ENCODE peak calls at places on chromosomes 3 and 15, in five cellular contexts. N, H, Y, A and I are unnamed samples.

GRCh38 chr3:194225988-194226663 is 90.2 kb downstream of the HES1 start:
- DNase-seq in N (no peak), Y (peak), H (no peak), A (peak), I (no peak)

GRCh38 chr3:13815088-13815683 is 64.7 kb downstream of the WNT7A start:
- DNase-seq in Y (no peak), A (no peak), H (no peak), N (no peak), I (no peak)

GRCh38 chr3:182809523-182809922 is 16.2 kb downstream of the ATP11B start:
- DNase-seq in A (no peak), N (no peak), Y (no peak), H (no peak), I (no peak)

GRCh38 chr3:14959358-14959943 is 12.1 kb downstream of the NR2C2 start:
- DNase-seq in H (no peak), Y (no peak), N (no peak), A (no peak), I (no peak)

GRCh38 chr3:127942613-127943012 is 27.6 kb downstream of the KBTBD12 start:
- DNase-seq in H (no peak), N (no peak), Y (no peak), A (no peak), I (no peak)

GRCh38 chr15:58865420-58865880 is 68.0 kb downstream of the SLTM start:
- DNase-seq in A (no peak), H (no peak), Y (no peak), N (no peak), I (no peak)

GRCh38 chr3:156037356-156037755 is 83.0 kb upstream of the KCNAB1 start:
- DNase-seq in N (no peak), Y (no peak), A (no peak), H (no peak), I (no peak)

GRCh38 chr3:138051946-138052802 is 42.2 kb downstream of the CLDN18 start:
- DNase-seq in N (peak), H (peak), A (peak), Y (no peak), I (peak)

GRCh38 chr3:142279965-142280590 is 54.7 kb upstream of the GK5 start:
- DNase-seq in N (peak), Y (peak), H (peak), A (peak), I (peak)

GRCh38 chr3:9686050-9686384 is 17.6 kb upstream of the CPNE9 start:
- DNase-seq in H (no peak), A (no peak), N (no peak), Y (no peak), I (no peak)

GRCh38 chr15:83285979-83286553 is 1.6 kb upstream of the BNC1 start:
- DNase-seq in A (peak), H (peak), Y (peak), N (no peak), I (no peak)

GRCh38 chr3:171284308-171285075 is 175.7 kb downstream of the TNIK start:
- DNase-seq in A (peak), H (peak), Y (peak), N (no peak), I (no peak)

GRCh38 chr15:78950343-78950742 is 5.5 kb upstream of the CTSH start:
- DNase-seq in Y (no peak), H (peak), N (no peak), A (no peak), I (no peak)

DNA sequence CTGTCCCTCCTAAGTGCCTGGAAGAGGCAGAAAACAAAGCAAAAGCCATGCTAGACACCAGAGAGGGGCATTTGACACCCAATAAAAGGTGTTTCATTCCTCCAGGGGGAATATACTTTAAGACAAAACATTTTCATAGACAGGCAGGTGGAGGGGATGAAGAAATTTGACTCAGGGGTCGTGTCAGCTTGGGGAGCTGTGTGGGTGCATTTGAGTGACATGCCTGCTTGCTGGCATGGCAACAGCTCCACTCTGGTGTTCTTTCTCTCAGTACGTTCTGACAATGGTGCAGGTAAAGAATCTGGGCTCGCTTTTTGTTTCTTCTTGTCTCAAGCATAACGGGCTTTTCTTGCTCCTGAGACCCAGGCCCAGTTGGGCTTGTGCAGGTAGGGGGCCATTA is 292.9 kb upstream of the ATP10A start:
- DNase-seq in N (no peak), H (no peak), Y (no peak), A (no peak), I (no peak)
- H3K4me3 ChIP-seq in N (no peak), H (no peak), Y (no peak), A (no peak), I (no peak)

GRCh38 chr3:24447836-24448235 is 46.8 kb downstream of the THRB start:
- DNase-seq in H (no peak), Y (no peak), N (no peak), A (no peak), I (no peak)

GRCh38 chr3:24450142-24450932 is 44.3 kb downstream of the THRB start:
- DNase-seq in Y (no peak), N (no peak), A (no peak), H (peak), I (no peak)

GRCh38 chr3:24454393-24454792 is 40.3 kb downstream of the THRB start:
- DNase-seq in N (no peak), A (no peak), H (no peak), Y (no peak), I (no peak)

GRCh38 chr3:24454862-24455261 is 39.8 kb downstream of the THRB start:
- DNase-seq in N (no peak), Y (no peak), A (no peak), H (peak), I (no peak)

GRCh38 chr3:24451461-24452099 is 43.1 kb downstream of the THRB start:
- DNase-seq in H (peak), Y (no peak), N (no peak), A (no peak), I (no peak)
- H3K27ac ChIP-seq in H (peak), Y (no peak), N (no peak), A (no peak), I (no peak)

DNA sequence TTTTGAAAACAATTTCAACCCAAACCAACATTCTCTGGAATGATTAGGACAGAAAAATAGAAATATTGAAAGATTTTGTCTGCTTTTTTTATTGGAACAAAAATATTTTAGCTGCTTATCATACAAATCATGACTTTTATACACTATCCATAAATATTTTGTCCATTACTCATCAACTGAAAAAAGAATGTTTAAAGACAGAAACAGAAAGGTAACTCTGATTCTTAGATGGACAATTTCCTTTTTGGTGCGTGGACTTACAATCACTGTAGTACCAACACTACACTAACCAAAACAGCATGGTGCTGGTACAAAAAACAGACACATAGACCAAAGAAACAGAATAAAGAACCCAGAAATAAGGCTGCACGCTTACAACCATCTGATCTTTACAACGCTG is 582.8 kb upstream of the CCDC54 start:
- DNase-seq in A (peak), N (no peak), H (no peak), Y (no peak), I (no peak)
- H3K4me2 ChIP-seq in A (no peak), N (no peak), H (no peak), Y (peak), I (no peak)

GRCh38 chr3:197891-198491 is 1.4 kb downstream of the CHL1 start:
- DNase-seq in A (no peak), N (no peak), H (peak), Y (no peak), I (peak)
- H3K4me3 ChIP-seq in A (no peak), N (no peak), H (no peak), Y (peak), I (peak)

GRCh38 chr3:160796089-160796812 is 40.2 kb downstream of the PPM1L start:
- DNase-seq in H (no peak), Y (no peak), A (no peak), N (no peak), I (no peak)

GRCh38 chr3:160796813-160797164 is 40.8 kb downstream of the PPM1L start:
- DNase-seq in Y (no peak), H (peak), A (no peak), N (no peak), I (no peak)

GRCh38 chr3:160797306-160797705 is 41.3 kb downstream of the PPM1L start:
- DNase-seq in N (no peak), H (no peak), A (no peak), Y (no peak), I (no peak)

GRCh38 chr3:160792445-160793039 is 36.5 kb downstream of the PPM1L start:
- DNase-seq in H (no peak), Y (no peak), N (no peak), A (no peak), I (no peak)

DNA sequence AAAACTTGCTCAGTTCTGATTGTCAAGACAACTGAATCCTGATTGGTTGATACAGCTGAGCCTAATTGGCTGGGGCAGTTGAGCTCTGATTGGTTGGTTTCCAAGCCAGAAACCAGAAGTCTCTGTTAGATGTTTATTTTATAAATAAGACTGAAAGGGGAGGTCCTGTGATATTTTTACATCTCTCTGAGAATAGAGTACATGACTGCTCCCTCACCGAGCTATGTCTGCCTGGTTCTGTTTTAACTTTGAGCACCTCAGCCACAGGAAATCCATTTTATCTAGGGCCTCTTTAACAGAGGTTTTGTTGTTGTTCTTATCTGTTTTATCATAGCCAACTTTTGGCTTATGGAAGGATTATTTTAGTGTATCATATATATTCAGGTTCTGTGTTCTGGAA is 37.8 kb downstream of the PPM1L start:
- DNase-seq in H (no peak), A (no peak), Y (no peak), N (no peak), I (no peak)
- H3K27ac ChIP-seq in H (no peak), A (no peak), Y (no peak), N (no peak), I (no peak)

DNA sequence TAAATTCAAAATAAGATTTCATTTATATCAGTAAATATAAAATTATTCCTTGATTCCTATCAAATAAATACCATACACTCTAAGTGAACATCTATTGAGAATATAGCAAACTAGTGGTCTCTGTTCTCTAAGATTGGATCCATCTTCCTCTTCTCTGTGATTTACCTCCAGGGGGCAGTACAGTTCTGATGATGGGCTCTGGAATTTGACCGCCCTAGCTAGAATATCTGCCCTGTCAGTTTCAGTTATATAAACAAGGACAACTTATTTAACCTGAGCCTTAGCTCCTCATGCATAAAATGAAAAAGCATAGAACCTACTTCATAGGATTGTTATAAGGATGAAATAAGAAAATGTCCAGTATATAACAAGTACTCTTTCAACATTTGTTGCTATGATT is 171.1 kb upstream of the CCDC54 start:
- DNase-seq in H (peak), Y (peak), A (peak), N (peak), I (peak)
- H3K4me2 ChIP-seq in H (no peak), Y (no peak), A (no peak), N (no peak), I (no peak)

GRCh38 chr15:99707481-99708270 is 25.6 kb downstream of the LYSMD4 start:
- DNase-seq in Y (peak), A (peak), N (no peak), H (no peak), I (no peak)
- H3K4me3 ChIP-seq in Y (no peak), A (no peak), N (no peak), H (no peak), I (no peak)